ENCODE peak calls at places on chromosomes 3 and 15, in four cellular contexts. Z, N, C and L are unnamed samples.
A peak's percentile ranks its signal among the peaks of the same experiment; 100 is the strongest.

GRCh38 chr3:70471464-70472342 is 159.3 kb upstream of the MDFIC2 start:
- DNase-seq in N (no peak), Z (peak; percentile 3), C (no peak), L (no peak)

GRCh38 chr3:171116365-171116764 is 89.8 kb upstream of the SLC2A2 start:
- DNase-seq in Z (no peak), N (no peak), C (no peak), L (no peak)

GRCh38 chr3:113094514-113094913 is 103.7 kb downstream of the GTPBP8 start:
- DNase-seq in Z (no peak), C (no peak), N (no peak), L (no peak)

GRCh38 chr3:152175576-152175883 is 93.2 kb upstream of the MBNL1 start:
- DNase-seq in N (no peak), C (no peak), Z (peak; percentile 86), L (no peak)

GRCh38 chr3:149942409-149942808 is 28.3 kb downstream of the PFN2 start:
- DNase-seq in Z (no peak), N (no peak), C (no peak), L (no peak)

GRCh38 chr15:44347495-44347894 is 59.0 kb downstream of the GOLM2 start:
- DNase-seq in Z (no peak), N (no peak), C (no peak), L (no peak)

GRCh38 chr3:172125963-172126403 is 86.6 kb downstream of the FNDC3B start:
- DNase-seq in Z (peak; percentile 49), C (no peak), N (peak; percentile 69), L (no peak)

GRCh38 chr15:61118885-61119284 is 110.2 kb downstream of the RORA start:
- DNase-seq in N (peak; percentile 26), C (no peak), Z (no peak), L (no peak)

GRCh38 chr15:79640206-79640605 is 208.1 kb downstream of the MINAR1 start:
- DNase-seq in N (no peak), Z (peak; percentile 85), C (no peak), L (no peak)

GRCh38 chr3:20865811-20866210 is 679.8 kb upstream of the SGO1 start:
- DNase-seq in N (no peak), C (no peak), Z (no peak), L (no peak)

GRCh38 chr15:64000183-64000710 is 46.0 kb downstream of the DAPK2 start:
- DNase-seq in N (no peak), Z (no peak), C (no peak), L (no peak)

GRCh38 chr3:113825090-113825489 is 13.5 kb upstream of the GRAMD1C start:
- DNase-seq in N (no peak), Z (peak; percentile 29), C (no peak), L (no peak)

GRCh38 chr15:32688151-32688639 is 29.6 kb upstream of the GREM1 start:
- DNase-seq in Z (peak; percentile 62), N (peak; percentile 99), C (no peak), L (no peak)

GRCh38 chr15:31265871-31266711 is 60.5 kb upstream of the KLF13 start:
- DNase-seq in N (peak; percentile 44), Z (no peak), C (peak; percentile 62), L (peak; percentile 81)

GRCh38 chr3:49413338-49413734 is 1.1 kb downstream of the TCTA start:
- DNase-seq in Z (no peak), C (no peak), N (no peak), L (no peak)

GRCh38 chr15:60392986-60393811 is 4.6 kb downstream of the ANXA2 start:
- DNase-seq in Z (peak; percentile 96), N (peak; percentile 99), C (no peak), L (no peak)

GRCh38 chr3:142633073-142633472 is 36.9 kb downstream of the PLS1 start:
- DNase-seq in N (peak; percentile 83), C (no peak), Z (no peak), L (no peak)

GRCh38 chr3:127218457-127218922 is 25.6 kb downstream of the PRR23E start:
- DNase-seq in N (peak; percentile 35), C (no peak), Z (no peak), L (no peak)

GRCh38 chr15:31338318-31338878 is 11.8 kb downstream of the KLF13 start:
- DNase-seq in N (peak; percentile 87), Z (no peak), C (no peak), L (no peak)

GRCh38 chr3:129618901-129619671 is 12.6 kb upstream of the PLXND1 start:
- DNase-seq in N (no peak), C (no peak), Z (no peak), L (no peak)

GRCh38 chr15:96887730-96888129 is 557.2 kb downstream of the NR2F2 start:
- DNase-seq in Z (peak; percentile 29), N (no peak), C (no peak), L (no peak)

GRCh38 chr3:196241704-196242103 is 25.4 kb downstream of the SLC51A start:
- DNase-seq in Z (no peak), C (no peak), N (no peak), L (no peak)

GRCh38 chr3:72303926-72304325 is 519.0 kb upstream of the PROK2 start:
- DNase-seq in N (peak; percentile 90), C (no peak), Z (no peak), L (no peak)

GRCh38 chr3:154886437-154886836 is 193.7 kb upstream of the MME start:
- DNase-seq in N (no peak), C (no peak), Z (peak; percentile 92), L (no peak)

GRCh38 chr3:170419301-170420087 is 826 bp downstream of the CLDN11 start:
- DNase-seq in Z (no peak), N (peak; percentile 43), C (no peak), L (no peak)

GRCh38 chr15:100764778-100765457 is 114.7 kb upstream of the ALDH1A3 start:
- DNase-seq in C (no peak), Z (peak; percentile 30), N (peak; percentile 80), L (no peak)

GRCh38 chr3:14457999-14458398 is 55.6 kb downstream of the SLC6A6 start:
- DNase-seq in N (no peak), C (no peak), Z (no peak), L (no peak)

GRCh38 chr15:77071338-77072223 is 672 bp upstream of the TSPAN3 start:
- DNase-seq in Z (no peak), C (no peak), N (no peak), L (no peak)

GRCh38 chr3:127572735-127573134 is 17.8 kb downstream of the TPRA1 start:
- DNase-seq in C (no peak), Z (no peak), N (no peak), L (no peak)

GRCh38 chr3:75001330-75001729 is 386.9 kb upstream of the CNTN3 start:
- DNase-seq in C (no peak), N (peak; percentile 45), Z (no peak), L (no peak)

GRCh38 chr3:19920401-19921075 is 13.5 kb downstream of the EFHB start:
- DNase-seq in C (no peak), Z (no peak), N (no peak), L (no peak)

GRCh38 chr3:117171124-117171523 is 461.5 kb downstream of the TUSC7 start:
- DNase-seq in C (no peak), N (no peak), Z (no peak), L (no peak)

GRCh38 chr3:55966566-55966965 is 479.5 kb upstream of the WNT5A start:
- DNase-seq in Z (no peak), N (no peak), C (no peak), L (no peak)

GRCh38 chr3:62095756-62096155 is 277.6 kb downstream of the FEZF2 start:
- DNase-seq in N (peak; percentile 4), C (no peak), Z (peak; percentile 0), L (no peak)

GRCh38 chr15:38531509-38531908 is 33.1 kb downstream of the RASGRP1 start:
- DNase-seq in Z (peak; percentile 17), N (peak; percentile 18), C (no peak), L (no peak)